ENCODE peak calls at places on chromosomes 11 and 22, in eight cellular contexts. A is GM23248, V is HCT116, Q is GM23338, X is neural progenitor cell, O is SK-N-SH, T is PC-3, R is hepatocyte. M is an unnamed sample.

GRCh38 chr11:6653055-6653454 is 2.6 kb downstream of the DCHS1 start:
- DNase-seq in R (no peak), T (no peak), O (no peak), X (no peak), A (no peak), V (no peak), Q (no peak), M (no peak)

GRCh38 chr11:443542-444199 is 1.9 kb upstream of the ANO9 start:
- DNase-seq in V (no peak), X (no peak), A (peak), T (peak), O (no peak), Q (peak), R (peak), M (no peak)

GRCh38 chr11:3375552-3375951 is 3.4 kb downstream of the ZNF195 start:
- DNase-seq in X (no peak), V (no peak), R (no peak), A (peak), O (peak), T (no peak), Q (no peak), M (no peak)

GRCh38 chr22:22692707-22693530 is 48.5 kb downstream of the GGTLC2 start:
- DNase-seq in A (peak), X (peak), O (peak), T (peak), R (peak), V (no peak), Q (peak), M (peak)

GRCh38 chr11:66843776-66844495 is 695 bp downstream of the RCE1 start:
- DNase-seq in V (no peak), R (no peak), O (no peak), Q (no peak), X (no peak), T (no peak), A (peak), M (no peak)

GRCh38 chr22:25553131-25553530 is 11.3 kb upstream of the GRK3 start:
- DNase-seq in R (no peak), T (no peak), V (no peak), O (no peak), A (no peak), Q (no peak), X (no peak), M (no peak)

GRCh38 chr11:28049338-28050216 is 58.4 kb downstream of the KIF18A start:
- DNase-seq in Q (no peak), R (no peak), A (no peak), O (no peak), V (peak), X (no peak), T (peak), M (no peak)

GRCh38 chr22:46104170-46104880 is 46.0 kb upstream of the PPARA start:
- DNase-seq in X (no peak), Q (no peak), V (no peak), O (no peak), A (peak), R (no peak), T (no peak), M (no peak)

GRCh38 chr22:42920101-42920820 is 63.2 kb upstream of the ARFGAP3 start:
- DNase-seq in V (no peak), R (no peak), X (no peak), Q (no peak), T (no peak), O (no peak), A (peak), M (no peak)

GRCh38 chr11:128776088-128776433 is 82.2 kb downstream of the FLI1 start:
- DNase-seq in V (no peak), A (no peak), Q (no peak), R (no peak), T (no peak), O (no peak), X (no peak), M (no peak)

GRCh38 chr22:40310081-40310770 is 36.1 kb upstream of the ADSL start:
- DNase-seq in O (no peak), Q (no peak), T (no peak), X (no peak), V (no peak), A (peak), R (peak), M (no peak)

GRCh38 chr11:6927030-6927617 is 898 bp downstream of the ZNF215 start:
- DNase-seq in V (peak), X (no peak), R (no peak), A (peak), Q (peak), T (no peak), O (no peak), M (peak)

GRCh38 chr11:69075421-69076128 is 26.8 kb downstream of the TPCN2 start:
- DNase-seq in V (peak), X (no peak), T (peak), O (no peak), Q (no peak), R (no peak), A (peak), M (no peak)

GRCh38 chr11:108496643-108497256 is 1.4 kb downstream of the POGLUT3 start:
- DNase-seq in A (peak), X (no peak), R (peak), V (no peak), Q (no peak), O (no peak), T (peak), M (no peak)

GRCh38 chr11:93984205-93984586 is 37.0 kb upstream of the HEPHL1 start:
- DNase-seq in A (peak), X (no peak), V (no peak), T (peak), R (no peak), O (no peak), Q (no peak), M (no peak)

GRCh38 chr11:33689089-33689488 is 11.5 kb downstream of the C11orf91 start:
- DNase-seq in O (no peak), A (peak), T (peak), Q (no peak), R (no peak), V (no peak), X (no peak), M (no peak)

GRCh38 chr11:58513747-58514367 is 6.0 kb upstream of the OR5B21 start:
- DNase-seq in T (peak), A (peak), X (peak), V (peak), O (peak), R (peak), Q (peak), M (peak)

GRCh38 chr11:112783945-112784322 is 177.3 kb upstream of the NCAM1 start:
- DNase-seq in R (no peak), A (no peak), V (no peak), T (no peak), Q (no peak), O (no peak), X (no peak), M (no peak)

GRCh38 chr11:128222245-128222959 is 365.0 kb downstream of the ETS1 start:
- DNase-seq in O (no peak), Q (peak), A (no peak), R (no peak), X (no peak), T (no peak), V (no peak), M (no peak)

GRCh38 chr11:1209371-1210057 is 13.4 kb upstream of the MUC5B start:
- DNase-seq in X (no peak), O (no peak), Q (no peak), T (no peak), V (no peak), R (no peak), A (no peak), M (no peak)

GRCh38 chr22:35220221-35220620 is 37.1 kb upstream of the HMGXB4 start:
- DNase-seq in T (no peak), Q (no peak), V (no peak), X (no peak), A (no peak), R (no peak), O (no peak), M (no peak)

GRCh38 chr11:76588455-76589325 is 81.9 kb downstream of the LRRC32 start:
- DNase-seq in X (no peak), V (no peak), Q (no peak), R (peak), T (no peak), O (peak), A (no peak), M (peak)
- TF ChIP-seq EZH2phosphoT487 in X (no peak), V (no peak), Q (no peak), R (no peak), T (no peak), O (no peak), A (no peak), M (no peak)

GRCh38 chr11:20599424-20600346 is at the start of gene SLC6A5:
- DNase-seq in O (no peak), Q (peak), V (no peak), X (peak), T (peak), R (peak), A (peak), M (peak)
- TF ChIP-seq EZH2phosphoT487 in O (no peak), Q (peak), V (no peak), X (peak), T (no peak), R (no peak), A (no peak), M (no peak)

GRCh38 chr11:129846508-129847335 is 31.1 kb downstream of the TMEM45B start:
- DNase-seq in T (peak), X (no peak), R (peak), A (peak), O (no peak), V (no peak), Q (no peak), M (peak)
- TF ChIP-seq EZH2phosphoT487 in T (no peak), X (no peak), R (peak), A (peak), O (no peak), V (no peak), Q (no peak), M (no peak)

DNA sequence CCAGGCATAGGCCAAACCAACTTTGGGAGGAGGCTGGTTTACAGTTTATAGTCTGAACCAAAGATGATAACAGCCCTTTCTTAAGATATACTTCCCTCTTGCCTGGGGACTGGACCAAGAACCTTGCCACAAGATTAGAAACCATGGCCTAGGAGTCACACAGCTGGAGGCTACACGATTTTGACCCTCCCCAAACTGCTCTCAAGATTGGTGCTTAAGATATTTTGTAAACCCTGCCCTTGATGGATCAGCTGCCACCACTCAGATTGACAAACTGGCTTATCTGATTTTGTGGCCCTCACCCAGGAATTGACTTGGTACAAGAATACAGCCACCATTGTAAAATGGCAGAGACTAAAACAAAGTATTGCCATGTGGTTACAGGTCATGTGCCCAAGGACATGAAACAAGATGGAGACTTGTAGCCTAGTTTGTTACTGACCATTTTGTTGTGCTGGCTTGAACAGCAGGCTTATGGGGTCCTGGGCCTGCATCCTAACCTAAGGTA is 17.4 kb upstream of the EI24 start:
- DNase-seq in X (no peak), O (no peak), A (no peak), Q (no peak), V (no peak), T (no peak), R (no peak), M (no peak)
- TF ChIP-seq EZH2phosphoT487 in X (no peak), O (no peak), A (no peak), Q (no peak), V (no peak), T (no peak), R (no peak), M (no peak)

GRCh38 chr22:47191630-47192105 is 429.2 kb downstream of the TBC1D22A start:
- DNase-seq in V (no peak), A (no peak), T (no peak), O (no peak), X (no peak), R (no peak), Q (no peak), M (no peak)
- TF ChIP-seq EZH2phosphoT487 in V (no peak), A (no peak), T (no peak), O (no peak), X (no peak), R (no peak), Q (no peak), M (no peak)

GRCh38 chr11:19367051-19367709 is 126.4 kb upstream of the E2F8 start:
- DNase-seq in T (peak), O (no peak), X (no peak), R (no peak), V (no peak), A (peak), Q (no peak), M (no peak)

GRCh38 chr11:19372381-19372780 is 131.6 kb upstream of the E2F8 start:
- DNase-seq in A (no peak), R (no peak), O (no peak), V (no peak), T (no peak), Q (no peak), X (no peak), M (no peak)

GRCh38 chr11:19370100-19370861 is 129.5 kb upstream of the E2F8 start:
- DNase-seq in A (peak), R (no peak), O (no peak), T (peak), Q (no peak), X (no peak), V (no peak), M (no peak)

GRCh38 chr11:19365743-19366410 is 125.1 kb upstream of the E2F8 start:
- DNase-seq in O (no peak), A (peak), X (peak), R (no peak), V (no peak), Q (no peak), T (peak), M (no peak)

GRCh38 chr11:19368726-19369364 is 128.1 kb upstream of the E2F8 start:
- DNase-seq in T (no peak), R (no peak), X (no peak), A (peak), V (no peak), Q (no peak), O (no peak), M (peak)
- TF ChIP-seq EZH2phosphoT487 in T (no peak), R (no peak), X (no peak), A (no peak), V (no peak), Q (no peak), O (no peak), M (no peak)

GRCh38 chr11:38476808-38477565 is 1879.0 kb upstream of the RAG2 start:
- DNase-seq in A (no peak), V (no peak), O (no peak), Q (no peak), R (no peak), X (no peak), T (peak), M (no peak)

DNA sequence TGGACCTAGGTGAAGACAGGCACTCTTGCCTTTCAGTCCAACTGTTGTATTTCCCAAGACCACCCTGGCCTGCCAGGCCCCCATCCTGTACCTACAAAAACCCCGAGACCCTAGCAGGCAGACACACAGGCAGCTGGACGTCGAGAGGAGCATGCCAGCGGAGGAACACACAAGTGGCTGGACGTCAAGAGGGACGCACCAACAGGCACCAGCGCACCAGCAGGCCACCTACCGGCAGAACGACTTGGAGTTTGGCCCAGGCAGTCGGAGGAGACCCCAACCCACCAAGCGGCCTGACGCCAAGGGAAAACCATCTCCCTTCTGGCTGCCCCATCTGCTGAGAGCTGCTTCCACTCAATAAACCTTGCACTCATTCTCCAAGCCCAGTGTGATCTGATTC is 1883.4 kb upstream of the RAG2 start:
- DNase-seq in Q (no peak), T (no peak), R (no peak), A (no peak), O (no peak), X (no peak), V (no peak), M (no peak)
- TF ChIP-seq EZH2phosphoT487 in Q (no peak), T (no peak), R (no peak), A (no peak), O (no peak), X (no peak), V (no peak), M (no peak)